ENCODE peak calls at places on chromosome 4, in four cellular contexts. One of them, this sample, is unnamed.

GRCh38 chr4:88518911-88519310 is 4.7 kb downstream of the PYURF start:
- ATAC-seq in upper lobe of left lung: no peak
- ATAC-seq in HepG2: no peak
- ATAC-seq in GM12878: no peak
- ATAC-seq in this sample: no peak

GRCh38 chr4:99755223-99755944 is 61.2 kb upstream of the DAPP1 start:
- ATAC-seq in upper lobe of left lung: no peak
- ATAC-seq in HepG2: no peak
- ATAC-seq in GM12878: no peak
- ATAC-seq in this sample: no peak

GRCh38 chr4:128155231-128155855 is 94.2 kb downstream of the LARP1B start:
- ATAC-seq in upper lobe of left lung: peak; percentile 21
- ATAC-seq in HepG2: no peak
- ATAC-seq in GM12878: no peak
- ATAC-seq in this sample: no peak

GRCh38 chr4:40662962-40663604 is 33.4 kb upstream of the RBM47 start:
- ATAC-seq in upper lobe of left lung: peak; percentile 32
- ATAC-seq in HepG2: peak; percentile 99
- ATAC-seq in GM12878: peak; percentile 85
- ATAC-seq in this sample: no peak

GRCh38 chr4:126364290-126364978 is 1049.7 kb downstream of the FAT4 start:
- ATAC-seq in upper lobe of left lung: peak; percentile 68
- ATAC-seq in HepG2: no peak
- ATAC-seq in GM12878: no peak
- ATAC-seq in this sample: peak; percentile 67

GRCh38 chr4:93199492-93199891 is 629.1 kb upstream of the ATOH1 start:
- ATAC-seq in upper lobe of left lung: peak; percentile 32
- ATAC-seq in HepG2: peak; percentile 90
- ATAC-seq in GM12878: peak; percentile 77
- ATAC-seq in this sample: no peak

GRCh38 chr4:17544831-17545234 is 29.9 kb downstream of the CLRN2 start:
- ATAC-seq in upper lobe of left lung: no peak
- ATAC-seq in HepG2: peak; percentile 23
- ATAC-seq in GM12878: no peak
- ATAC-seq in this sample: no peak

GRCh38 chr4:153365003-153365402 is 20.5 kb downstream of the MND1 start:
- ATAC-seq in upper lobe of left lung: peak; percentile 73
- ATAC-seq in HepG2: no peak
- ATAC-seq in GM12878: peak; percentile 41
- ATAC-seq in this sample: no peak

GRCh38 chr4:117575850-117576249 is 458.4 kb upstream of the NDST3 start:
- ATAC-seq in upper lobe of left lung: no peak
- ATAC-seq in HepG2: no peak
- ATAC-seq in GM12878: no peak
- ATAC-seq in this sample: no peak

DNA sequence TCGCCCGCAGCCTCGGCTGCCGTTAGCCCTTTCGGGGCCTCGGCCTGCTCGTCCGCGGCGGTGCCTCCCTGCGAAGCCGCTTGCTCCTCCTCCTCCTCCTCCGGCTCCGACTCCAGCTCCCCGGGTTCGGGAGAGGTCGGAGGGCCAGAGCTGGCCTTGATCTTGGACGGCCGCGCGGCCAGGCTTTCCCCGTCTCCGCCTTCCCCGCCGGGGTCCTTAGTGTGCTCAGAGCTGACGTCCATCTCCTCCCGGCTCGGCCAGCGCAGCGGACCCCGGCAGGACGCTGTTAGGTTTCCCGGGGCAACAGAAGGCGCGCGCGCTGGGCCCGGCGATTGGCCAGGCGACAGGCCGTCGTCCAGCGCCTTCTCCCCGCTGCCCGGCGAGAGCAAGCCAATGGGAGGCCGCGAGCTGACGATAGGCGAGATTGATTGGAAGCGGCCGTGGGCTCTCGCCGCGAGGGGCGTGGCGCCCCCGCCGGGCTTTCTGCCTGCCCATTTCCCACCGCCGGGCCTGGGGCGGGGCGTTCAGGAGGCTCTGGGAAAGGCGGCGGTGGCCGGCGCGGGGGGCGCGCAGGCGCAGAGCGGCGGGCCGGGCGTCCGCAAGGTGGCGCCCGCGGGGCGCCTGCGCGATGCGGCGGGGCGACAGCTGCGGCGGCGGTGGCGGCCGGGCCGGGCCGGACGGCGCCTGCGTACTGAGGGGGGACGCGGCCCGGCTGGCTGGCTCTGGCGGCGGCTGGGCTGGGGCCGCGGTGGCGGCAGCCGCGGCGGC is at the start of gene TADA2B:
- ATAC-seq in upper lobe of left lung: peak; percentile 96
- ATAC-seq in HepG2: peak; percentile 93
- ATAC-seq in GM12878: peak; percentile 86
- ATAC-seq in this sample: peak; percentile 96
- TF ChIP-seq POLR2AphosphoS5 in upper lobe of left lung: peak; percentile 21
- TF ChIP-seq POLR2AphosphoS5 in HepG2: no peak
- TF ChIP-seq POLR2AphosphoS5 in GM12878: no peak
- TF ChIP-seq POLR2AphosphoS5 in this sample: peak; percentile 34

GRCh38 chr4:36244257-36245084 is at the start of gene ARAP2:
- ATAC-seq in upper lobe of left lung: peak; percentile 88
- ATAC-seq in HepG2: peak; percentile 95
- ATAC-seq in GM12878: peak; percentile 72
- ATAC-seq in this sample: peak; percentile 64
- TF ChIP-seq POLR2A in upper lobe of left lung: no peak
- TF ChIP-seq POLR2A in HepG2: no peak
- TF ChIP-seq POLR2A in GM12878: peak; percentile 66
- TF ChIP-seq POLR2A in this sample: no peak

GRCh38 chr4:143186634-143187033 is 1.9 kb downstream of the USP38 start:
- ATAC-seq in upper lobe of left lung: no peak
- ATAC-seq in HepG2: no peak
- ATAC-seq in GM12878: no peak
- ATAC-seq in this sample: no peak

GRCh38 chr4:143186202-143186601 is 1.5 kb downstream of the USP38 start:
- ATAC-seq in upper lobe of left lung: no peak
- ATAC-seq in HepG2: no peak
- ATAC-seq in GM12878: no peak
- ATAC-seq in this sample: no peak

GRCh38 chr4:143185253-143186107 is 763 bp downstream of the USP38 start:
- ATAC-seq in upper lobe of left lung: peak; percentile 48
- ATAC-seq in HepG2: peak; percentile 66
- ATAC-seq in GM12878: peak; percentile 39
- ATAC-seq in this sample: no peak

GRCh38 chr4:143184503-143185252 is at the start of gene USP38:
- ATAC-seq in upper lobe of left lung: peak; percentile 96
- ATAC-seq in HepG2: peak; percentile 94
- ATAC-seq in GM12878: peak; percentile 88
- ATAC-seq in this sample: peak; percentile 96

GRCh38 chr4:143188325-143189088 is 3.8 kb downstream of the USP38 start:
- ATAC-seq in upper lobe of left lung: no peak
- ATAC-seq in HepG2: no peak
- ATAC-seq in GM12878: no peak
- ATAC-seq in this sample: no peak
- H3K4me3 ChIP-seq in upper lobe of left lung: no peak overlapping the region
- H3K4me3 ChIP-seq in HepG2: peak overlapping the region; percentile 83
- H3K4me3 ChIP-seq in GM12878: peak overlapping the region; percentile 89
- H3K4me3 ChIP-seq in this sample: peak overlapping the region; percentile 84

GRCh38 chr4:28010543-28011235 is 1150.0 kb downstream of the STIM2 start:
- ATAC-seq in upper lobe of left lung: no peak
- ATAC-seq in HepG2: no peak
- ATAC-seq in GM12878: no peak
- ATAC-seq in this sample: no peak

GRCh38 chr4:28001698-28002097 is 1141.1 kb downstream of the STIM2 start:
- ATAC-seq in upper lobe of left lung: no peak
- ATAC-seq in HepG2: no peak
- ATAC-seq in GM12878: no peak
- ATAC-seq in this sample: no peak

GRCh38 chr4:28009541-28009940 is 1148.9 kb downstream of the STIM2 start:
- ATAC-seq in upper lobe of left lung: no peak
- ATAC-seq in HepG2: no peak
- ATAC-seq in GM12878: no peak
- ATAC-seq in this sample: no peak

GRCh38 chr4:28006021-28006420 is 1145.4 kb downstream of the STIM2 start:
- ATAC-seq in upper lobe of left lung: no peak
- ATAC-seq in HepG2: no peak
- ATAC-seq in GM12878: no peak
- ATAC-seq in this sample: no peak

DNA sequence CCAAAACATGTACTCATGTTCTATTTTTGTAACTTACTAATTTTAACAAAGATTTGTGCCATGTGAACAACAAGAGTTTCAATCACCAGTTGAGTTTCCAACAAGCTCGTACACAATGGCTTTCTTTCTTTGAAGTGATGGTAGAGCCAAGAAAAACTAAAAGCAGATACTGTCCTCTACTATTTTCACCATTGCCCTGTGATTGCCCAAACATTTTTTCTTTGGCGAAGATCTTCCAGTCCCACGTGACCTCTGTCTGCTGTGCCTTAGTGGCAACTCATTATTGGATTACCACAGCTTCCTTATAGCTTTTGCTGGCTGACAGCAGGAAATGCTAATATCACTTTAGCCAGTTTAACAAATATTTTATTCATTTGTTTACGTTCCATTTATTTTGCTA is 1147.1 kb downstream of the STIM2 start:
- ATAC-seq in upper lobe of left lung: no peak
- ATAC-seq in HepG2: no peak
- ATAC-seq in GM12878: no peak
- ATAC-seq in this sample: no peak
- TF ChIP-seq POLR2AphosphoS5 in upper lobe of left lung: no peak
- TF ChIP-seq POLR2AphosphoS5 in HepG2: no peak
- TF ChIP-seq POLR2AphosphoS5 in GM12878: no peak
- TF ChIP-seq POLR2AphosphoS5 in this sample: no peak

GRCh38 chr4:7032591-7032990 is 10.6 kb upstream of the TADA2B start:
- ATAC-seq in upper lobe of left lung: no peak
- ATAC-seq in HepG2: no peak
- ATAC-seq in GM12878: no peak
- ATAC-seq in this sample: no peak

GRCh38 chr4:7030856-7031255 is 12.3 kb upstream of the TADA2B start:
- ATAC-seq in upper lobe of left lung: no peak
- ATAC-seq in HepG2: no peak
- ATAC-seq in GM12878: no peak
- ATAC-seq in this sample: no peak

GRCh38 chr4:7031526-7032449 is 11.4 kb upstream of the TADA2B start:
- ATAC-seq in upper lobe of left lung: no peak
- ATAC-seq in HepG2: no peak
- ATAC-seq in GM12878: no peak
- ATAC-seq in this sample: no peak

GRCh38 chr4:7037425-7037824 is 5.7 kb upstream of the TADA2B start:
- ATAC-seq in upper lobe of left lung: no peak
- ATAC-seq in HepG2: peak; percentile 27
- ATAC-seq in GM12878: peak; percentile 60
- ATAC-seq in this sample: no peak

GRCh38 chr4:7034262-7035081 is 8.7 kb upstream of the TADA2B start:
- ATAC-seq in upper lobe of left lung: peak; percentile 51
- ATAC-seq in HepG2: peak; percentile 91
- ATAC-seq in GM12878: no peak
- ATAC-seq in this sample: no peak
- TF ChIP-seq POLR2A in upper lobe of left lung: no peak
- TF ChIP-seq POLR2A in HepG2: no peak
- TF ChIP-seq POLR2A in GM12878: no peak
- TF ChIP-seq POLR2A in this sample: no peak

GRCh38 chr4:20253799-20254409 is 2.2 kb downstream of the SLIT2 start:
- ATAC-seq in upper lobe of left lung: peak; percentile 53
- ATAC-seq in HepG2: no peak
- ATAC-seq in GM12878: no peak
- ATAC-seq in this sample: peak; percentile 13

GRCh38 chr4:20254517-20255250 is 3.0 kb downstream of the SLIT2 start:
- ATAC-seq in upper lobe of left lung: peak; percentile 44
- ATAC-seq in HepG2: no peak
- ATAC-seq in GM12878: no peak
- ATAC-seq in this sample: peak; percentile 6

GRCh38 chr4:20255823-20256222 is 4.1 kb downstream of the SLIT2 start:
- ATAC-seq in upper lobe of left lung: no peak
- ATAC-seq in HepG2: no peak
- ATAC-seq in GM12878: no peak
- ATAC-seq in this sample: no peak

GRCh38 chr4:20255251-20255586 is 3.5 kb downstream of the SLIT2 start:
- ATAC-seq in upper lobe of left lung: no peak
- ATAC-seq in HepG2: no peak
- ATAC-seq in GM12878: no peak
- ATAC-seq in this sample: no peak

DNA sequence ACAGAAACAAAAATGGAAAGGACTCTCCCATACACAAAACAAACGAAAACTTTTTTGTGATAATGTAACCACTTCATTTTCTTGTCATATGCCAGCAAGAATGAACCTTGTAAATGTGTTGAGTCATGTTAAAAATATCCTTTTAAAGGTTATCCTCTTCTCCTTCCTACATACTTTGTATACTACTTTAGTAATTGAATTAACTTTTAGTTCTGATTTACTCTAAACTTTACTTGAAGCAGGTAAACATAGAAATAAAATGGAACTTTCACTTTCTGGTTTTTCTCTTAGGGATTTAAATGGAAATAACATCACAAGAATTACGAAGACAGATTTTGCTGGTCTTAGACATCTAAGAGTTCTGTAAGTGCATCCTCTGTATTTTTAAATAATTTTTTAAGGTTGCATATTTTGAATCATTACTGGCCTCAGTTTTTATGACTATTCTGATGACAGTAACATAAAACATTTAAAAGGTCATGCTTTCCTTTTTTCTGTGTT is 4.7 kb downstream of the SLIT2 start:
- ATAC-seq in upper lobe of left lung: no peak
- ATAC-seq in HepG2: no peak
- ATAC-seq in GM12878: no peak
- ATAC-seq in this sample: no peak
- H3K4me3 ChIP-seq in upper lobe of left lung: no peak overlapping the region
- H3K4me3 ChIP-seq in HepG2: no peak overlapping the region
- H3K4me3 ChIP-seq in GM12878: no peak overlapping the region
- H3K4me3 ChIP-seq in this sample: peak overlapping the region; percentile 75

GRCh38 chr4:140450352-140450751 is 22.9 kb upstream of the CLGN start:
- ATAC-seq in upper lobe of left lung: no peak
- ATAC-seq in HepG2: no peak
- ATAC-seq in GM12878: no peak
- ATAC-seq in this sample: no peak
- TF ChIP-seq POLR2AphosphoS5 in upper lobe of left lung: no peak
- TF ChIP-seq POLR2AphosphoS5 in HepG2: no peak
- TF ChIP-seq POLR2AphosphoS5 in GM12878: no peak
- TF ChIP-seq POLR2AphosphoS5 in this sample: no peak

GRCh38 chr4:32226201-32226600 is 1506.0 kb downstream of the PCDH7 start:
- ATAC-seq in upper lobe of left lung: no peak
- ATAC-seq in HepG2: no peak
- ATAC-seq in GM12878: no peak
- ATAC-seq in this sample: no peak
- TF ChIP-seq POLR2A in upper lobe of left lung: no peak
- TF ChIP-seq POLR2A in HepG2: no peak
- TF ChIP-seq POLR2A in GM12878: no peak
- TF ChIP-seq POLR2A in this sample: no peak

DNA sequence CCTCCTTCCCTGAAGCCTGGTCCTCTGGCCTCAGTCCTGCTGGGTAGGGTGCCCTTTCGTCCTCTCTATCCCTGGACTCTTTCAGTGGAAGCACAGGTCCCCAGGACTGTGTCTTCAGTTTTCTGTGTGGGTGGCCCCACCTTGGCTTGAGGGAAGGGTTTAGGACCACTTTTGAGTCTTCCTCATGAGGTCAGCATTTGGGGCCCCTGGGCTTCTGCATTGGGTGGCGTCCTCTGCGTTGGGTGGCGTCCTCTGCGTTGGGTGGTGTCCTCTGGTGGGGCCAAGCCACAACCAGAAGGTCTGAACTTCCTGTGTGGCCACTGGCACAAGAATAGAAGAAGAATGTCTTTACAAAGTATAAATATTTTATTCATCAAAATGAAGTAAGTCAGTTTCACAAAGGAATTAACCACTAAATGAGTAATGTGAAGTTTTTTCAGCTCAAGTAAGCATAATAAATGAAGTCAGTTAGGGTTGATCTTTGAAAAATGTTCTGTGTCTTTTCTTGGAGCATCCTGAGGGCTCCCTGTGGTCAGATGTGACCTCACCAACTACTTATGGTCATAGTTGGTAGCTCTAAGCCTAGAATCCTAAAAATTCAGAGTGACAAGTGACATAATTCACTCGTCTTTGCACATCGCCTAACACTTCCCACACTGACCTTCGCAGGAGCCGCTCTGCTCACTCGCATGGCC is 39.2 kb upstream of the HGFAC start:
- ATAC-seq in upper lobe of left lung: peak; percentile 73
- ATAC-seq in HepG2: no peak
- ATAC-seq in GM12878: no peak
- ATAC-seq in this sample: peak; percentile 44
- H3K4me3 ChIP-seq in upper lobe of left lung: no peak overlapping the region
- H3K4me3 ChIP-seq in HepG2: no peak overlapping the region
- H3K4me3 ChIP-seq in GM12878: no peak overlapping the region
- H3K4me3 ChIP-seq in this sample: no peak overlapping the region

This sample was measured in gastroesophageal sphincter.